ENCODE peak calls at places on chromosomes 12 and 14, in four cellular contexts. H, P, X and O are unnamed samples.
A peak's percentile ranks its signal among the peaks of the same experiment; 100 is the strongest.

GRCh38 chr14:104080557-104081492 is 4.7 kb upstream of the ASPG start:
- DNase-seq in H (no peak), P (no peak), X (no peak), O (no peak)

GRCh38 chr12:47717443-47718193 is 7.7 kb downstream of the ENDOU start:
- DNase-seq in X (peak; percentile 97), P (peak; percentile 73), H (peak; percentile 88), O (peak; percentile 86)

GRCh38 chr12:32183646-32184045 is 77.0 kb downstream of the BICD1 start:
- DNase-seq in X (no peak), H (no peak), P (no peak), O (peak; percentile 76)

GRCh38 chr14:96204151-96205058 is at the start of gene BDKRB2:
- DNase-seq in H (peak; percentile 64), X (peak; percentile 93), P (peak; percentile 74), O (peak; percentile 83)

GRCh38 chr14:87411370-87411769 is 581.6 kb downstream of the GALC start:
- DNase-seq in P (no peak), H (no peak), X (no peak), O (no peak)

GRCh38 chr12:5923043-5923605 is 21.9 kb downstream of the ANO2 start:
- DNase-seq in X (no peak), P (no peak), H (no peak), O (no peak)

GRCh38 chr12:15852383-15852782 is 29.8 kb upstream of the STRAP start:
- DNase-seq in X (no peak), H (no peak), P (no peak), O (no peak)

GRCh38 chr12:104747956-104748355 is 210.1 kb downstream of the SLC41A2 start:
- DNase-seq in P (no peak), H (no peak), X (peak; percentile 41), O (no peak)

GRCh38 chr12:91618281-91618680 is 435.7 kb upstream of the DCN start:
- DNase-seq in H (no peak), X (no peak), P (no peak), O (no peak)

GRCh38 chr12:6605425-6606330 is 1.5 kb downstream of the CHD4 start:
- DNase-seq in P (no peak), H (peak; percentile 44), X (peak; percentile 85), O (no peak)

GRCh38 chr12:109433618-109434017 is 43.5 kb downstream of the KCTD10 start:
- DNase-seq in H (no peak), X (peak; percentile 90), P (no peak), O (peak; percentile 11)

GRCh38 chr12:75390156-75390898 is 562 bp upstream of the GLIPR1L2 start:
- DNase-seq in X (no peak), P (no peak), H (no peak), O (no peak)

GRCh38 chr12:108375986-108376663 is 37.0 kb upstream of the CMKLR1 start:
- DNase-seq in P (no peak), X (peak; percentile 55), H (no peak), O (no peak)

GRCh38 chr12:32148372-32148771 is 41.7 kb downstream of the BICD1 start:
- DNase-seq in X (no peak), H (no peak), P (no peak), O (no peak)

GRCh38 chr12:108638141-108638823 is 4.6 kb upstream of the SELPLG start:
- DNase-seq in X (peak; percentile 80), H (no peak), P (no peak), O (peak; percentile 85)

GRCh38 chr12:98754095-98754494 is 109.0 kb downstream of the APAF1 start:
- DNase-seq in X (no peak), H (no peak), P (no peak), O (peak; percentile 65)

GRCh38 chr12:9662488-9662887 is 7.0 kb upstream of the CLEC2D start:
- DNase-seq in P (no peak), X (no peak), H (no peak), O (no peak)

GRCh38 chr12:113862570-113863454 is 103.3 kb downstream of the RBM19 start:
- DNase-seq in X (peak; percentile 83), H (peak; percentile 48), P (no peak), O (peak; percentile 92)

GRCh38 chr12:112303004-112303403 is 79.2 kb downstream of the HECTD4 start:
- DNase-seq in X (peak; percentile 67), H (no peak), P (no peak), O (no peak)

GRCh38 chr12:12542964-12543363 is 19.7 kb downstream of the DUSP16 start:
- DNase-seq in H (no peak), P (no peak), X (no peak), O (no peak)

GRCh38 chr14:52992236-52992635 is 41.4 kb upstream of the FERMT2 start:
- DNase-seq in H (no peak), X (no peak), P (no peak), O (no peak)

GRCh38 chr12:102216086-102216691 is 18.6 kb upstream of the PMCH start:
- DNase-seq in P (no peak), X (no peak), H (no peak), O (peak; percentile 9)

GRCh38 chr14:94021416-94022157 is 4.6 kb upstream of the OTUB2 start:
- DNase-seq in X (no peak), H (no peak), P (no peak), O (no peak)

GRCh38 chr12:25716842-25717241 is 163.8 kb upstream of the LMNTD1 start:
- DNase-seq in P (no peak), H (no peak), X (no peak), O (no peak)

GRCh38 chr14:81193924-81194633 is 26.7 kb downstream of the GTF2A1 start:
- DNase-seq in H (no peak), P (no peak), X (no peak), O (no peak)

GRCh38 chr12:49912846-49913245 is 9.1 kb upstream of the FAIM2 start:
- DNase-seq in X (no peak), H (no peak), P (no peak), O (no peak)
- H3K27ac ChIP-seq in X (no peak overlapping the region), H (no peak overlapping the region), P (no peak overlapping the region), O (no peak overlapping the region)

GRCh38 chr12:125684968-125685790 is 619.9 kb downstream of the AACS start:
- DNase-seq in P (no peak), X (no peak), H (no peak), O (no peak)
- H3K9me3 ChIP-seq in P (no peaks in the 10 kb centered on the region), X (no peaks in the 10 kb centered on the region), H (no peaks in the 10 kb centered on the region), O (no peaks in the 10 kb centered on the region)

DNA sequence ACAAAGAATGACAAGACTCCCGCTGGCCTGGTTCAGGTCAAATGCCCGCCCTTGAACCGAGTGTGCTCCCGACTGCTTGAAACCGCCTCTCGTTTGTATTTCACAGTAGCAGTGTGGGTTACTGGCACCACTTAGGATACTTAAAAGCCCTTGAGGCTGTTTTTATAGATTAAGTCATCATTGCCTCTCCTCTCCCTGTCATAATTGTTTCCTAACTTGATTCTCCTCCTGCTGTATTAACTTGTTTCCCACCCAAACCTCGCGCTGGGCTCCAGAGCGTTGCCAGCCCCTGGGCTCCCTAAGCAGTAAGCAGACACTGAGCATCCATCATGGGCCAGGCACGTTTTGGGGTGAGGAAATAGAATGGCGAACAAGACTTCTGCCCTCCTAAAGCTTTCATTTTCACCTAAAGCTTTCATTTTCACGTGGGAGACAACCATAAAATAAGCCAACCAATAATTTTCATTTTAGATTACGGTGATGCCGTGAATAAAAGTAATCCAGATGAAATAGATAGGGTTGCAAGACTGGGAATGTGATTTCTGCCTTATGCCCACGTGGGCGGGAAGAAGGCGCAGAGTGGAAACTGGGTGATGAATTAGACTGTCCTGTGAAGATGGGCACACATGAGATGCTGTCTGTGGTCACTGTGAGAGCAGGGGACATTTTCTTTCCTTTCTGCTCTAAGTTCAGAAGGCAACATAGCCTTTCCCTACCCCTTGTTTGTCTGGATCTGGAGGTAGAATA is 97.5 kb downstream of the PPP2R5C start:
- DNase-seq in P (no peak), H (no peak), X (no peak), O (no peak)
- H3K27ac ChIP-seq in P (no peak overlapping the region), H (no peak overlapping the region), X (no peak overlapping the region), O (no peak overlapping the region)

DNA sequence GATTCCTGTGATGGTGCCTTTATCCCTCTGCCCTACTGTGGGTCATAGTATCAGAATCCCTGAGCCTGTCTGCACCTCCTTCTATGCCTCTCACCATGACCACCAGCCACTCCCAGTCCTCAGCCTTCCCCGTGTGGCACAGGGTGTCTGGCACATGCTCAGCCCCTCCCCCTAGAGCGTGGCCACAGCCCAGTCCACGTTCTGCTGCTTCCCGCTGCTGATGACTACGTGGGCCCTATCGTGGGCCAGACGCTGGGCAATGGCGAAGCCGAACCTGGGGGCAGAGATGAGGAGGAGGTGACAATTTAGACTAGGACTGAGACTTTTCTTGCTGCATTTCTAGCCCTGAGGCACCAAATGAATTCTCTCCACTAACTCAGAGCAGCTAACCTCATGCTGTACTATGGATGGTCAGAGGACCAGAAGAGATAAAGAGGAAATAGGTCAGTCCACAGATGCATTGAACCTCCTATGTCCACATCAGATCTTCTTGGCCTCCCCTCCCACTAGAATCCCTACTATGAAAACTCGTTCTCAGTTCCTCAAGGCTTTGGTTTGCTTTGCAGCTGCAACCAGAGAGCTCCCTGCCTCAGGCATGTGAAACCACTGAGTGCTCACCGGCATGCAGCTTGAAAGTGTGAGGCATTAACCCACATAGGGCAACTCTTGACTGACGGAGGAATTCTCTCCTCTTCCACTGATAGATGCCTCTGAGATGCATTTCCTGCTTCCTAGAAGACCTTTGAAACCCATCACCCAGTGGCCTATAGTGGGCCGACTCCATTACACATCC is 126.3 kb upstream of the DHRS4 start:
- DNase-seq in P (no peak), H (no peak), X (no peak), O (no peak)
- H3K9me3 ChIP-seq in P (no peaks in the 10 kb centered on the region), H (no peaks in the 10 kb centered on the region), X (peaks cover 19% of the 10 kb centered on the region), O (no peaks in the 10 kb centered on the region)

GRCh38 chr12:40788276-40788675 is 96.0 kb downstream of the CNTN1 start:
- DNase-seq in X (peak; percentile 57), H (no peak), P (no peak), O (no peak)

DNA sequence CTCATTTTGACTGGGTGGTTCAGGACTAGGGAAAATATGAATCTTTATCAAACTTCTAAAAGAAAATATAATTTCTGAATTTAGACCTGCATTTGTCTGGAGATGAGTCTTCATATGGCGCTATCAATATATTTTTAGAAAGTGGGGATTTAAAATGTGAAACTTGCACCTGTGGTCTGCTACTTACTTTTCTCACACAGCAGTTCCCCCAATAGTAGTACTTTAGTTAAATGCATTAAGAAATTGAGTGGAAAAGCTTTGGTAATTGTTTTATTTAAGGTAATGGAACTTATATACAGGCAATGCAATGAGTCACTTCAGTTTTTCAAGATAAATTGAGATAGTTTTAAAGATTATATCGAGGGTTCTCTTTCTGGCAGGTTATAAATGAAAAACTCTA is 91.9 kb downstream of the CNTN1 start:
- DNase-seq in P (no peak), H (no peak), X (no peak), O (no peak)
- H3K27ac ChIP-seq in P (no peak overlapping the region), H (no peak overlapping the region), X (no peak overlapping the region), O (no peak overlapping the region)

DNA sequence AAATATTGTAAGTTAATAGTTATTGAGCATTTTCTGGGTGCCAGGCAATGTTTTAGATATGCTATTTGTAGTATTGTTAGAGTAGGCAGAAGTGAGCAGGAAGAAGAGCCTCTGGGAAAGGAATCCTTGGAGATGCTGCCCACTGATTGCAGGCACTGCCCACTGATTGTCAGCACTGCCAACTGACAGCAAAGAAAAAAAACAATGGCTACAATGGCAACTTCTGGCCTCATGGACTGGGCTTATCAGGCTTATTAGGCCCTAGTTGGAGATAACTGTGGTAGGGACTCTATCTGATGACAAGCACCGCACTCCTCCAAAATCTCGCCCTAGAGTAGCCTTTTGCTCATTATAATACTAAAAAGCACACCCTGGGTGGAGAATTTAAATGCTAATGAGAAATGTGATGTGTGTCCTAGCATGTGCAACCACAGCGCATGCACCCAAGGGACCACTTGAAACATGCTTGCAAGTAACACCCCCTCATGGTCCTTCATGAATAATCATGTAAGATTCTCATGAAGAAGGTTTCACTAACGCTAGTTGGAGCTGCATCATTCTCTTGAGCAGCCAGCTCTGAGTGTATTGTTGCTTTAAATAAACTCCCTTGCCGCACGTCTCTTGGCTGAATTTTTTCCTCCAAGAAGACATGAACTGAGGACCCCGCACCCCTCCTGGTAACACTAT is 103.5 kb upstream of the PPP4R3A start:
- DNase-seq in H (peak; percentile 58), X (no peak), P (no peak), O (no peak)
- H3K9me3 ChIP-seq in H (no peaks in the 10 kb centered on the region), X (no peaks in the 10 kb centered on the region), P (no peaks in the 10 kb centered on the region), O (no peaks in the 10 kb centered on the region)